ENCODE peak calls at places on chromosome 16, in four cellular contexts. S, B, P and V are unnamed samples.

GRCh38 chr16:275041-275621 is 613 bp downstream of the RGS11 start:
- DNase-seq in S (no peak), B (no peak), P (no peak), V (peak; percentile 31)

GRCh38 chr16:68265078-68265925 is 976 bp downstream of the SLC7A6 start:
- DNase-seq in S (peak; percentile 43), B (no peak), P (peak; percentile 85), V (peak; percentile 25)

GRCh38 chr16:89902980-89903379 is 15.7 kb upstream of the MC1R start:
- DNase-seq in S (no peak), B (no peak), P (no peak), V (no peak)

GRCh38 chr16:12416136-12416787 is 387.4 kb downstream of the CPPED1 start:
- DNase-seq in S (no peak), B (no peak), P (no peak), V (no peak)

GRCh38 chr16:72658888-72659717 is 388.8 kb downstream of the ZFHX3 start:
- DNase-seq in S (no peak), B (no peak), P (no peak), V (no peak)

GRCh38 chr16:66152841-66153525 is 213.5 kb upstream of the CDH5 start:
- DNase-seq in S (no peak), B (no peak), P (no peak), V (no peak)

GRCh38 chr16:74288065-74288464 is 8.5 kb upstream of the PSMD7 start:
- DNase-seq in S (no peak), B (no peak), P (no peak), V (no peak)

GRCh38 chr16:1706386-1707192 is 594 bp downstream of the MAPK8IP3 start:
- DNase-seq in S (no peak), B (no peak), P (no peak), V (no peak)

GRCh38 chr16:9469512-9469911 is 378.1 kb downstream of the HAPSTR1 start:
- DNase-seq in S (no peak), B (no peak), P (no peak), V (no peak)

GRCh38 chr16:89952049-89952448 is 3.5 kb downstream of the DEF8 start:
- DNase-seq in S (no peak), B (no peak), P (peak; percentile 39), V (no peak)

GRCh38 chr16:12341423-12341822 is 364.9 kb downstream of the SNX29 start:
- DNase-seq in S (no peak), B (no peak), P (no peak), V (no peak)

GRCh38 chr16:69595127-69596036 is 29.6 kb downstream of the NFAT5 start:
- DNase-seq in S (no peak), B (no peak), P (no peak), V (no peak)

GRCh38 chr16:75074920-75075687 is 41.5 kb downstream of the LDHD start:
- DNase-seq in S (no peak), B (peak; percentile 71), P (peak; percentile 81), V (no peak)

GRCh38 chr16:21713549-21714368 is 50.0 kb downstream of the OTOA start:
- DNase-seq in S (no peak), B (no peak), P (no peak), V (no peak)

GRCh38 chr16:3074860-3075545 is 9.6 kb downstream of the IL32 start:
- DNase-seq in S (no peak), B (peak; percentile 73), P (peak; percentile 83), V (no peak)

GRCh38 chr16:50699345-50700159 is 6.1 kb downstream of the NOD2 start:
- DNase-seq in S (no peak), B (no peak), P (no peak), V (no peak)

GRCh38 chr16:67268136-67268579 is 11.2 kb upstream of the PLEKHG4 start:
- DNase-seq in S (no peak), B (no peak), P (no peak), V (no peak)

GRCh38 chr16:15961060-15961511 is 11.7 kb downstream of the ABCC1 start:
- DNase-seq in S (no peak), B (peak; percentile 48), P (no peak), V (no peak)

GRCh38 chr16:29863669-29863984 is 601 bp upstream of the CDIPT start:
- DNase-seq in S (no peak), B (no peak), P (no peak), V (no peak)

GRCh38 chr16:82584553-82585152 is 42.1 kb upstream of the CDH13 start:
- DNase-seq in S (no peak), B (no peak), P (no peak), V (no peak)

GRCh38 chr16:84024854-84025253 is 17.7 kb downstream of the SLC38A8 start:
- DNase-seq in S (no peak), B (no peak), P (no peak), V (no peak)

GRCh38 chr16:17155480-17155879 is 315.3 kb downstream of the XYLT1 start:
- DNase-seq in S (no peak), B (no peak), P (no peak), V (no peak)

GRCh38 chr16:10868089-10868488 is 8.9 kb upstream of the CIITA start:
- DNase-seq in S (no peak), B (no peak), P (no peak), V (no peak)

GRCh38 chr16:15493416-15494181 is 59.2 kb downstream of the BMERB1 start:
- DNase-seq in S (no peak), B (no peak), P (no peak), V (no peak)

GRCh38 chr16:88686439-88687253 is at the start of gene SNAI3:
- DNase-seq in S (peak; percentile 81), B (peak; percentile 75), P (peak; percentile 97), V (peak; percentile 40)
- H3K27ac ChIP-seq in S (no peak within 1 kb of the TSS), B (peak within 1 kb of the TSS; percentile 63), P (no peak within 1 kb of the TSS), V (no peak within 1 kb of the TSS)

GRCh38 chr16:70726869-70727494 is 41.1 kb upstream of the MTSS2 start:
- DNase-seq in S (no peak), B (no peak), P (no peak), V (no peak)

GRCh38 chr16:70725024-70725911 is 39.4 kb upstream of the MTSS2 start:
- DNase-seq in S (peak; percentile 49), B (no peak), P (no peak), V (no peak)

GRCh38 chr16:70723740-70724145 is 37.9 kb upstream of the MTSS2 start:
- DNase-seq in S (no peak), B (no peak), P (no peak), V (no peak)

GRCh38 chr16:70725912-70726828 is 40.3 kb upstream of the MTSS2 start:
- DNase-seq in S (no peak), B (no peak), P (no peak), V (peak; percentile 93)

DNA sequence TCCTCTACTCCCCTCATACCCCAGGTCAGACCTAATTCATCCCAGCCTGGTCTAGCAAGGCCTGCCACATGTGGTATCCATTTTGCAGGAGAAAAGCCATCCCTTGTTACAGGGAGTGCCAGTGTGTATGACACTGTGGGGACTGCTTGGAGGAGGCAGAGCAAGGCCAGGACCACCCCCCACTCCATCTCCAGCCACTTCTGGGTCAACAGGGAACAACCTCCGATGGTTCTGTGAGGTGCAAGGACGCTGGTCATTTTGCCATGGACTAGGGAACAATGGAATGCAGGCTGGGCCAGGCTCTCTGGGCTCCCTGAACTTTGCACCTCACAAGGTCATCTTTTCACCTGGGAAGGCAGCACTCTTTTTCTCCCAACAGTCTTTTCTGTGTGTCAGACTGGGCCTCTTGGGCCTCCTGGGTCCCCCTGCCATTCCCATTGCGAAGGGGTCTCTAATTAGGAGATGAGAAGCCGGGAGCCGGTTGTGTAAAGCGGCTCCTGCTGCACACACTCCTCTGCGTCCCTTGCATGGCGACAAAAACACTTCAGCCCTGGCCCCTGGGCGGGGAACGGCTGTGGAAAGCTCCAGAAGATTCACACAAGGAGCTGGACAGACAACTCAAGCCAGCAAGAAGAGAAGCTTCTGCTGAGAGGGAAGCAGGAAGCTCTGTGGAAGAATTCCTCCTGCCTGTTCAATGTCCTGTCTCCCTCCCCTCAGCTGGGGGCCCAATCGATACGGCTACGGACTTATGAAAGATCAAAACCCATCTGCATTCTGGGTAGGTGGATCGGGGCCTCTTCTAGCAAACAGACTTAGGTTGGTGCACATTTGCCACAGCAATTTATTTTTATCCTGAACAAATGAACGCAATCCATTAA is 38.5 kb upstream of the MTSS2 start:
- DNase-seq in S (no peak), B (no peak), P (no peak), V (no peak)
- H3K27ac ChIP-seq in S (peak overlapping the region; percentile 93), B (no peak overlapping the region), P (peak overlapping the region; percentile 90), V (peak overlapping the region; percentile 96)

GRCh38 chr16:85462405-85463227 is 150.5 kb upstream of the GSE1 start:
- DNase-seq in S (no peak), B (no peak), P (peak; percentile 80), V (no peak)

GRCh38 chr16:85460983-85461813 is 151.9 kb upstream of the GSE1 start:
- DNase-seq in S (no peak), B (no peak), P (peak; percentile 71), V (no peak)

GRCh38 chr16:85460252-85460982 is 152.7 kb upstream of the GSE1 start:
- DNase-seq in S (no peak), B (no peak), P (peak; percentile 61), V (no peak)

GRCh38 chr16:85463228-85463611 is 149.9 kb upstream of the GSE1 start:
- DNase-seq in S (no peak), B (no peak), P (peak; percentile 73), V (no peak)

DNA sequence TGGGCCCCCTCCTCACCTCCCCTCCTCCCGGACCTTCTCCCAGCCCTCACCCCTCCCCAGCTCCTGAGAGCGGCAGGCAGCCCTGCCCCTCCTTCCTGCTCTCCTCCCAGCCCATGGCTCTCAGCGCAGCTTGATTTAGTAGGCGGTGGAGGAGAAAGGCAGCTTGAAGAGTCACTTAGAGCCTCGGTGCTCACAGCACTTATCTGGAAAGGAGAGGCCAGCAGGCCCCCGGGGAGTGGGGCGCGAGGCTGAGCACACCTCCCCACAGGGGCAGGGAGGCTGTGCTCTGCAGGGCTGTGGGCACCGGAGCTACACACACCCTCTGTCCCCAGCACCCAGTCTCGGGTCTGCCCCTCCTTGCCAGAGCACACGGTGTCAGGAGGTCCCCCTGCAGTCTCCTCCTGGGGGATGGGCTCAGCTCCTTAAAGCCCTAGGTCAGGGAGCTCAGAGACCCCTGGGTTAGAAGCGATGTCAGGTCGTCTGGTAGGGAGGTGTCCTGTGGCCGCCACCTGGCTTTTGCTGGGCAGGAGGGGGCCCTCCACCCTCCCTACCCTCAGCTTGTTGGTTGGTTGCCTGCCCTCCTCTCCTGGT is 151.2 kb upstream of the GSE1 start:
- DNase-seq in S (no peak), B (no peak), P (peak; percentile 80), V (peak; percentile 8)
- H3K27ac ChIP-seq in S (peak overlapping the region; percentile 89), B (no peak overlapping the region), P (peak overlapping the region; percentile 51), V (no peak overlapping the region)

DNA sequence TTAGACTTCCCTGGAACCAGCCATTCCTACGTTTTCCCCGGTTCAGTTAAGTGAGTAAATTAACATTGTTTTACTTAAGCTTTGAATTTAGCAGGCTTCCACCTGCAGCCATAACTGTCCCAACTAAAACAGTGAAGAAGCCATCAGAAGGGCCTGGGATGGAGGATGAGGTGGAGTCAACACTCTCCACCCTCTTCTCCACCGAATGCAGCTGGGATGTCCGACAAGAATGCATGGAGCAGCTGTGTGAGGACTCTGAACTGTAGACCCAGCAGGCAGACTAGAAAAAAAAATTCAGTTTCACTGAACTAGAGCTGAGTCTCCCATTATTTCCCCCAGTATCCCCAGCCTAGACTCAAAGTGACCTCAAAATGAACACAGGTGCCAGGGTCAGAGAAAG is 114.8 kb downstream of the C16orf95 start:
- DNase-seq in S (no peak), B (no peak), P (no peak), V (no peak)
- H3K27ac ChIP-seq in S (no peak overlapping the region), B (no peak overlapping the region), P (no peak overlapping the region), V (no peak overlapping the region)